ENCODE peak calls at places on chromosomes 11 and 22, in nine cellular contexts. One of them, this sample, is unnamed.

GRCh38 chr11:12390687-12391110 is 13.3 kb downstream of the PARVA start:
- DNase-seq in activated effector memory CD4-positive, alpha-beta T cell treated with Interleukin-2 at 50 U/mL for 16 hours: no peak
- DNase-seq in H1: no peak
- DNase-seq in activated B cell treated with CpG ODN at 0.5 μM for 24 hours: no peak
- DNase-seq in T-helper 1 cell: no peak
- DNase-seq in anterior cingulate cortex: no peak
- DNase-seq in activated CD8-positive, alpha-beta memory T cell treated with anti-CD3 and anti-CD28 coated beads for 24 hours: no peak
- DNase-seq in NCI-H345: peak
- DNase-seq in T follicular helper cell: no peak
- DNase-seq in this sample: no peak

GRCh38 chr11:65663634-65664200 is 1.0 kb upstream of the RELA start:
- DNase-seq in T-helper 1 cell: no peak
- DNase-seq in activated CD8-positive, alpha-beta memory T cell treated with anti-CD3 and anti-CD28 coated beads for 24 hours: peak
- DNase-seq in H1: no peak
- DNase-seq in activated B cell treated with CpG ODN at 0.5 μM for 24 hours: no peak
- DNase-seq in NCI-H345: no peak
- DNase-seq in activated effector memory CD4-positive, alpha-beta T cell treated with Interleukin-2 at 50 U/mL for 16 hours: no peak
- DNase-seq in anterior cingulate cortex: no peak
- DNase-seq in T follicular helper cell: no peak
- DNase-seq in this sample: peak

GRCh38 chr11:26960265-26960664 is 33.6 kb upstream of the FIBIN start:
- DNase-seq in activated B cell treated with CpG ODN at 0.5 μM for 24 hours: no peak
- DNase-seq in activated effector memory CD4-positive, alpha-beta T cell treated with Interleukin-2 at 50 U/mL for 16 hours: no peak
- DNase-seq in activated CD8-positive, alpha-beta memory T cell treated with anti-CD3 and anti-CD28 coated beads for 24 hours: no peak
- DNase-seq in T-helper 1 cell: no peak
- DNase-seq in anterior cingulate cortex: no peak
- DNase-seq in NCI-H345: no peak
- DNase-seq in T follicular helper cell: no peak
- DNase-seq in H1: no peak
- DNase-seq in this sample: no peak

GRCh38 chr22:41482319-41482935 is 13.5 kb downstream of the ACO2 start:
- DNase-seq in T-helper 1 cell: no peak
- DNase-seq in activated B cell treated with CpG ODN at 0.5 μM for 24 hours: no peak
- DNase-seq in activated effector memory CD4-positive, alpha-beta T cell treated with Interleukin-2 at 50 U/mL for 16 hours: no peak
- DNase-seq in H1: no peak
- DNase-seq in T follicular helper cell: no peak
- DNase-seq in NCI-H345: no peak
- DNase-seq in activated CD8-positive, alpha-beta memory T cell treated with anti-CD3 and anti-CD28 coated beads for 24 hours: no peak
- DNase-seq in anterior cingulate cortex: no peak
- DNase-seq in this sample: no peak

GRCh38 chr11:83759148-83759547 is 473.0 kb upstream of the CCDC90B start:
- DNase-seq in activated effector memory CD4-positive, alpha-beta T cell treated with Interleukin-2 at 50 U/mL for 16 hours: no peak
- DNase-seq in T-helper 1 cell: no peak
- DNase-seq in T follicular helper cell: no peak
- DNase-seq in anterior cingulate cortex: no peak
- DNase-seq in activated B cell treated with CpG ODN at 0.5 μM for 24 hours: no peak
- DNase-seq in NCI-H345: no peak
- DNase-seq in H1: no peak
- DNase-seq in activated CD8-positive, alpha-beta memory T cell treated with anti-CD3 and anti-CD28 coated beads for 24 hours: no peak
- DNase-seq in this sample: no peak

GRCh38 chr11:115503083-115503885 is 931 bp downstream of the CADM1 start:
- DNase-seq in T follicular helper cell: no peak
- DNase-seq in activated CD8-positive, alpha-beta memory T cell treated with anti-CD3 and anti-CD28 coated beads for 24 hours: peak
- DNase-seq in H1: no peak
- DNase-seq in NCI-H345: peak
- DNase-seq in activated effector memory CD4-positive, alpha-beta T cell treated with Interleukin-2 at 50 U/mL for 16 hours: no peak
- DNase-seq in T-helper 1 cell: no peak
- DNase-seq in activated B cell treated with CpG ODN at 0.5 μM for 24 hours: no peak
- DNase-seq in anterior cingulate cortex: peak
- DNase-seq in this sample: peak

GRCh38 chr22:48968201-48968959 is 859.3 kb downstream of the BRD1 start:
- DNase-seq in anterior cingulate cortex: no peak
- DNase-seq in activated CD8-positive, alpha-beta memory T cell treated with anti-CD3 and anti-CD28 coated beads for 24 hours: peak
- DNase-seq in T-helper 1 cell: no peak
- DNase-seq in H1: no peak
- DNase-seq in activated B cell treated with CpG ODN at 0.5 μM for 24 hours: no peak
- DNase-seq in activated effector memory CD4-positive, alpha-beta T cell treated with Interleukin-2 at 50 U/mL for 16 hours: no peak
- DNase-seq in T follicular helper cell: no peak
- DNase-seq in NCI-H345: peak
- DNase-seq in this sample: no peak

GRCh38 chr22:23306438-23306921 is 126.2 kb downstream of the BCR start:
- DNase-seq in activated CD8-positive, alpha-beta memory T cell treated with anti-CD3 and anti-CD28 coated beads for 24 hours: no peak
- DNase-seq in NCI-H345: no peak
- DNase-seq in anterior cingulate cortex: no peak
- DNase-seq in T follicular helper cell: no peak
- DNase-seq in T-helper 1 cell: no peak
- DNase-seq in activated effector memory CD4-positive, alpha-beta T cell treated with Interleukin-2 at 50 U/mL for 16 hours: no peak
- DNase-seq in activated B cell treated with CpG ODN at 0.5 μM for 24 hours: no peak
- DNase-seq in H1: no peak
- DNase-seq in this sample: no peak

GRCh38 chr11:96238563-96239166 is 104.3 kb downstream of the MAML2 start:
- DNase-seq in T follicular helper cell: no peak
- DNase-seq in T-helper 1 cell: no peak
- DNase-seq in H1: no peak
- DNase-seq in activated CD8-positive, alpha-beta memory T cell treated with anti-CD3 and anti-CD28 coated beads for 24 hours: no peak
- DNase-seq in activated effector memory CD4-positive, alpha-beta T cell treated with Interleukin-2 at 50 U/mL for 16 hours: no peak
- DNase-seq in anterior cingulate cortex: no peak
- DNase-seq in NCI-H345: no peak
- DNase-seq in activated B cell treated with CpG ODN at 0.5 μM for 24 hours: no peak
- DNase-seq in this sample: no peak

GRCh38 chr11:64614927-64615326 is 23.9 kb downstream of the SLC22A12 start:
- DNase-seq in T follicular helper cell: no peak
- DNase-seq in T-helper 1 cell: no peak
- DNase-seq in H1: no peak
- DNase-seq in activated B cell treated with CpG ODN at 0.5 μM for 24 hours: no peak
- DNase-seq in activated effector memory CD4-positive, alpha-beta T cell treated with Interleukin-2 at 50 U/mL for 16 hours: no peak
- DNase-seq in NCI-H345: no peak
- DNase-seq in activated CD8-positive, alpha-beta memory T cell treated with anti-CD3 and anti-CD28 coated beads for 24 hours: no peak
- DNase-seq in anterior cingulate cortex: no peak
- DNase-seq in this sample: no peak

GRCh38 chr11:62409831-62410230 is 9.0 kb upstream of the SCGB1A1 start:
- DNase-seq in activated effector memory CD4-positive, alpha-beta T cell treated with Interleukin-2 at 50 U/mL for 16 hours: no peak
- DNase-seq in activated B cell treated with CpG ODN at 0.5 μM for 24 hours: no peak
- DNase-seq in NCI-H345: no peak
- DNase-seq in activated CD8-positive, alpha-beta memory T cell treated with anti-CD3 and anti-CD28 coated beads for 24 hours: no peak
- DNase-seq in H1: no peak
- DNase-seq in T follicular helper cell: no peak
- DNase-seq in T-helper 1 cell: no peak
- DNase-seq in anterior cingulate cortex: no peak
- DNase-seq in this sample: no peak

GRCh38 chr11:6925636-6926207 is 504 bp upstream of the ZNF215 start:
- DNase-seq in activated effector memory CD4-positive, alpha-beta T cell treated with Interleukin-2 at 50 U/mL for 16 hours: no peak
- DNase-seq in T-helper 1 cell: no peak
- DNase-seq in T follicular helper cell: no peak
- DNase-seq in H1: no peak
- DNase-seq in NCI-H345: peak
- DNase-seq in activated CD8-positive, alpha-beta memory T cell treated with anti-CD3 and anti-CD28 coated beads for 24 hours: no peak
- DNase-seq in anterior cingulate cortex: no peak
- DNase-seq in activated B cell treated with CpG ODN at 0.5 μM for 24 hours: no peak
- DNase-seq in this sample: no peak

GRCh38 chr11:47477323-47477722 is 28.4 kb upstream of the RAPSN start:
- DNase-seq in NCI-H345: no peak
- DNase-seq in H1: no peak
- DNase-seq in activated B cell treated with CpG ODN at 0.5 μM for 24 hours: no peak
- DNase-seq in activated effector memory CD4-positive, alpha-beta T cell treated with Interleukin-2 at 50 U/mL for 16 hours: no peak
- DNase-seq in anterior cingulate cortex: no peak
- DNase-seq in T-helper 1 cell: no peak
- DNase-seq in activated CD8-positive, alpha-beta memory T cell treated with anti-CD3 and anti-CD28 coated beads for 24 hours: no peak
- DNase-seq in T follicular helper cell: no peak
- DNase-seq in this sample: no peak

GRCh38 chr11:64245401-64245796 is 1.3 kb downstream of the PPP1R14B start:
- DNase-seq in NCI-H345: no peak
- DNase-seq in T-helper 1 cell: no peak
- DNase-seq in activated effector memory CD4-positive, alpha-beta T cell treated with Interleukin-2 at 50 U/mL for 16 hours: peak
- DNase-seq in H1: no peak
- DNase-seq in activated CD8-positive, alpha-beta memory T cell treated with anti-CD3 and anti-CD28 coated beads for 24 hours: no peak
- DNase-seq in T follicular helper cell: no peak
- DNase-seq in anterior cingulate cortex: no peak
- DNase-seq in activated B cell treated with CpG ODN at 0.5 μM for 24 hours: no peak
- DNase-seq in this sample: no peak

GRCh38 chr11:8863838-8864237 is 47.2 kb upstream of the AKIP1 start:
- DNase-seq in activated B cell treated with CpG ODN at 0.5 μM for 24 hours: no peak
- DNase-seq in anterior cingulate cortex: no peak
- DNase-seq in activated CD8-positive, alpha-beta memory T cell treated with anti-CD3 and anti-CD28 coated beads for 24 hours: no peak
- DNase-seq in T-helper 1 cell: no peak
- DNase-seq in T follicular helper cell: no peak
- DNase-seq in H1: no peak
- DNase-seq in activated effector memory CD4-positive, alpha-beta T cell treated with Interleukin-2 at 50 U/mL for 16 hours: no peak
- DNase-seq in NCI-H345: no peak
- DNase-seq in this sample: no peak

GRCh38 chr11:72015511-72016061 is 16.9 kb downstream of the IL18BP start:
- DNase-seq in activated B cell treated with CpG ODN at 0.5 μM for 24 hours: no peak
- DNase-seq in activated effector memory CD4-positive, alpha-beta T cell treated with Interleukin-2 at 50 U/mL for 16 hours: no peak
- DNase-seq in T-helper 1 cell: no peak
- DNase-seq in NCI-H345: no peak
- DNase-seq in activated CD8-positive, alpha-beta memory T cell treated with anti-CD3 and anti-CD28 coated beads for 24 hours: peak
- DNase-seq in H1: no peak
- DNase-seq in T follicular helper cell: no peak
- DNase-seq in anterior cingulate cortex: no peak
- DNase-seq in this sample: no peak

GRCh38 chr22:39405346-39406085 is 5.9 kb downstream of the TAB1 start:
- DNase-seq in NCI-H345: no peak
- DNase-seq in activated effector memory CD4-positive, alpha-beta T cell treated with Interleukin-2 at 50 U/mL for 16 hours: no peak
- DNase-seq in T follicular helper cell: no peak
- DNase-seq in activated B cell treated with CpG ODN at 0.5 μM for 24 hours: no peak
- DNase-seq in H1: no peak
- DNase-seq in activated CD8-positive, alpha-beta memory T cell treated with anti-CD3 and anti-CD28 coated beads for 24 hours: no peak
- DNase-seq in anterior cingulate cortex: peak
- DNase-seq in T-helper 1 cell: no peak
- DNase-seq in this sample: peak

GRCh38 chr11:92826597-92826996 is 142.9 kb upstream of the MTNR1B start:
- DNase-seq in anterior cingulate cortex: no peak
- DNase-seq in activated effector memory CD4-positive, alpha-beta T cell treated with Interleukin-2 at 50 U/mL for 16 hours: no peak
- DNase-seq in H1: no peak
- DNase-seq in NCI-H345: no peak
- DNase-seq in T follicular helper cell: no peak
- DNase-seq in activated CD8-positive, alpha-beta memory T cell treated with anti-CD3 and anti-CD28 coated beads for 24 hours: no peak
- DNase-seq in activated B cell treated with CpG ODN at 0.5 μM for 24 hours: no peak
- DNase-seq in T-helper 1 cell: no peak
- DNase-seq in this sample: no peak

GRCh38 chr11:33434294-33434693 is 177.1 kb downstream of the HIPK3 start:
- DNase-seq in H1: no peak
- DNase-seq in activated effector memory CD4-positive, alpha-beta T cell treated with Interleukin-2 at 50 U/mL for 16 hours: no peak
- DNase-seq in NCI-H345: no peak
- DNase-seq in T-helper 1 cell: no peak
- DNase-seq in anterior cingulate cortex: no peak
- DNase-seq in activated B cell treated with CpG ODN at 0.5 μM for 24 hours: no peak
- DNase-seq in activated CD8-positive, alpha-beta memory T cell treated with anti-CD3 and anti-CD28 coated beads for 24 hours: no peak
- DNase-seq in T follicular helper cell: no peak
- DNase-seq in this sample: no peak

GRCh38 chr11:7088921-7089320 is at the start of gene RBMXL2:
- DNase-seq in activated B cell treated with CpG ODN at 0.5 μM for 24 hours: no peak
- DNase-seq in activated effector memory CD4-positive, alpha-beta T cell treated with Interleukin-2 at 50 U/mL for 16 hours: no peak
- DNase-seq in anterior cingulate cortex: no peak
- DNase-seq in T-helper 1 cell: no peak
- DNase-seq in activated CD8-positive, alpha-beta memory T cell treated with anti-CD3 and anti-CD28 coated beads for 24 hours: no peak
- DNase-seq in NCI-H345: no peak
- DNase-seq in T follicular helper cell: no peak
- DNase-seq in H1: no peak
- DNase-seq in this sample: no peak

GRCh38 chr11:107050126-107050525 is 31.9 kb upstream of the GUCY1A2 start:
- DNase-seq in T-helper 1 cell: no peak
- DNase-seq in NCI-H345: no peak
- DNase-seq in H1: no peak
- DNase-seq in activated CD8-positive, alpha-beta memory T cell treated with anti-CD3 and anti-CD28 coated beads for 24 hours: no peak
- DNase-seq in activated B cell treated with CpG ODN at 0.5 μM for 24 hours: no peak
- DNase-seq in anterior cingulate cortex: no peak
- DNase-seq in T follicular helper cell: no peak
- DNase-seq in activated effector memory CD4-positive, alpha-beta T cell treated with Interleukin-2 at 50 U/mL for 16 hours: no peak
- DNase-seq in this sample: no peak